ENCODE peak calls at places on chromosomes 1 and 21, in six cellular contexts. One of them, this sample, is unnamed.
A peak's percentile ranks its signal among the peaks of the same experiment; 100 is the strongest.

GRCh38 chr1:201517631-201518030 is 10.7 kb upstream of the CSRP1 start:
- DNase-seq in nephron progenitor cell: no peak
- DNase-seq in AG09309: no peak
- DNase-seq in HFF-Myc: no peak
- DNase-seq in cardiac fibroblast: no peak
- DNase-seq in AG04450: no peak
- DNase-seq in this sample: no peak

GRCh38 chr1:94713472-94714141 is 106.5 kb upstream of the SLC44A3 start:
- DNase-seq in AG09309: peak; percentile 88
- DNase-seq in cardiac fibroblast: peak; percentile 88
- DNase-seq in HFF-Myc: peak; percentile 96
- DNase-seq in AG04450: peak; percentile 97
- DNase-seq in nephron progenitor cell: no peak
- DNase-seq in this sample: peak; percentile 90

GRCh38 chr1:207218512-207219352 is 102.7 kb upstream of the CD55 start:
- DNase-seq in nephron progenitor cell: no peak
- DNase-seq in cardiac fibroblast: no peak
- DNase-seq in AG04450: no peak
- DNase-seq in HFF-Myc: no peak
- DNase-seq in AG09309: no peak
- DNase-seq in this sample: no peak

GRCh38 chr1:93448983-93449805 is 1.3 kb downstream of the FNBP1L start:
- DNase-seq in AG04450: no peak
- DNase-seq in AG09309: no peak
- DNase-seq in HFF-Myc: no peak
- DNase-seq in nephron progenitor cell: peak; percentile 37
- DNase-seq in cardiac fibroblast: peak; percentile 60
- DNase-seq in this sample: no peak

GRCh38 chr1:6471086-6471841 is 5.3 kb upstream of the TNFRSF25 start:
- DNase-seq in AG09309: no peak
- DNase-seq in nephron progenitor cell: no peak
- DNase-seq in AG04450: no peak
- DNase-seq in HFF-Myc: no peak
- DNase-seq in cardiac fibroblast: no peak
- DNase-seq in this sample: no peak

GRCh38 chr1:97632075-97632474 is 288.8 kb downstream of the DPYD start:
- DNase-seq in nephron progenitor cell: no peak
- DNase-seq in HFF-Myc: peak; percentile 9
- DNase-seq in cardiac fibroblast: peak; percentile 43
- DNase-seq in AG04450: peak; percentile 7
- DNase-seq in AG09309: no peak
- DNase-seq in this sample: no peak

GRCh38 chr21:38924954-38925353 is 119.2 kb downstream of the ETS2 start:
- DNase-seq in HFF-Myc: no peak
- DNase-seq in AG09309: no peak
- DNase-seq in cardiac fibroblast: no peak
- DNase-seq in nephron progenitor cell: no peak
- DNase-seq in AG04450: no peak
- DNase-seq in this sample: no peak

GRCh38 chr21:29697555-29698193 is 242.1 kb downstream of the GRIK1 start:
- DNase-seq in HFF-Myc: no peak
- DNase-seq in nephron progenitor cell: no peak
- DNase-seq in AG09309: no peak
- DNase-seq in AG04450: no peak
- DNase-seq in cardiac fibroblast: no peak
- DNase-seq in this sample: no peak

GRCh38 chr1:38860464-38860816 is 868 bp upstream of the RRAGC start:
- DNase-seq in HFF-Myc: no peak
- DNase-seq in AG04450: no peak
- DNase-seq in nephron progenitor cell: no peak
- DNase-seq in cardiac fibroblast: peak; percentile 22
- DNase-seq in AG09309: no peak
- DNase-seq in this sample: no peak

GRCh38 chr1:232327296-232327695 is 302.6 kb downstream of the SIPA1L2 start:
- DNase-seq in AG09309: no peak
- DNase-seq in nephron progenitor cell: no peak
- DNase-seq in AG04450: no peak
- DNase-seq in HFF-Myc: no peak
- DNase-seq in cardiac fibroblast: no peak
- DNase-seq in this sample: no peak

GRCh38 chr1:59691261-59691660 is 123.5 kb upstream of the HOOK1 start:
- DNase-seq in HFF-Myc: no peak
- DNase-seq in AG04450: no peak
- DNase-seq in nephron progenitor cell: peak; percentile 16
- DNase-seq in AG09309: no peak
- DNase-seq in cardiac fibroblast: peak; percentile 48
- DNase-seq in this sample: no peak

GRCh38 chr1:98940680-98941079 is 64.0 kb downstream of the PLPPR5 start:
- DNase-seq in cardiac fibroblast: peak; percentile 11
- DNase-seq in nephron progenitor cell: no peak
- DNase-seq in HFF-Myc: peak; percentile 33
- DNase-seq in AG09309: peak; percentile 28
- DNase-seq in AG04450: peak; percentile 33
- DNase-seq in this sample: peak; percentile 28

GRCh38 chr21:15731243-15731613 is 1.4 kb downstream of the USP25 start:
- DNase-seq in cardiac fibroblast: no peak
- DNase-seq in nephron progenitor cell: no peak
- DNase-seq in AG04450: no peak
- DNase-seq in AG09309: no peak
- DNase-seq in HFF-Myc: no peak
- DNase-seq in this sample: no peak

GRCh38 chr1:143497374-143497747 is 474.4 kb downstream of the FAM72C start:
- DNase-seq in AG04450: no peak
- DNase-seq in HFF-Myc: no peak
- DNase-seq in cardiac fibroblast: no peak
- DNase-seq in nephron progenitor cell: no peak
- DNase-seq in AG09309: no peak
- DNase-seq in this sample: no peak

GRCh38 chr1:200153277-200154055 is 126.0 kb downstream of the NR5A2 start:
- DNase-seq in AG04450: no peak
- DNase-seq in nephron progenitor cell: no peak
- DNase-seq in AG09309: no peak
- DNase-seq in HFF-Myc: no peak
- DNase-seq in cardiac fibroblast: no peak
- DNase-seq in this sample: no peak

GRCh38 chr1:204837440-204838084 is 33.1 kb upstream of the NFASC start:
- DNase-seq in HFF-Myc: peak; percentile 26
- DNase-seq in nephron progenitor cell: peak; percentile 91
- DNase-seq in cardiac fibroblast: peak; percentile 65
- DNase-seq in AG04450: peak; percentile 11
- DNase-seq in AG09309: peak; percentile 11
- DNase-seq in this sample: peak; percentile 32

GRCh38 chr1:89269277-89269676 is 3.4 kb downstream of the GBP5 start:
- DNase-seq in AG09309: no peak
- DNase-seq in nephron progenitor cell: no peak
- DNase-seq in AG04450: no peak
- DNase-seq in HFF-Myc: no peak
- DNase-seq in cardiac fibroblast: no peak
- DNase-seq in this sample: no peak

GRCh38 chr1:210883821-210884220 is 250.1 kb downstream of the KCNH1 start:
- DNase-seq in AG09309: peak; percentile 37
- DNase-seq in cardiac fibroblast: no peak
- DNase-seq in nephron progenitor cell: no peak
- DNase-seq in HFF-Myc: no peak
- DNase-seq in AG04450: no peak
- DNase-seq in this sample: no peak

GRCh38 chr21:33238565-33239255 is 9.0 kb downstream of the IFNAR2 start:
- DNase-seq in AG09309: no peak
- DNase-seq in nephron progenitor cell: no peak
- DNase-seq in AG04450: no peak
- DNase-seq in HFF-Myc: no peak
- DNase-seq in cardiac fibroblast: no peak
- DNase-seq in this sample: no peak

GRCh38 chr1:167683641-167684502 is 37.9 kb upstream of the MPZL1 start:
- DNase-seq in HFF-Myc: no peak
- DNase-seq in AG04450: peak; percentile 1
- DNase-seq in nephron progenitor cell: peak; percentile 33
- DNase-seq in cardiac fibroblast: peak; percentile 44
- DNase-seq in AG09309: no peak
- DNase-seq in this sample: no peak

DNA sequence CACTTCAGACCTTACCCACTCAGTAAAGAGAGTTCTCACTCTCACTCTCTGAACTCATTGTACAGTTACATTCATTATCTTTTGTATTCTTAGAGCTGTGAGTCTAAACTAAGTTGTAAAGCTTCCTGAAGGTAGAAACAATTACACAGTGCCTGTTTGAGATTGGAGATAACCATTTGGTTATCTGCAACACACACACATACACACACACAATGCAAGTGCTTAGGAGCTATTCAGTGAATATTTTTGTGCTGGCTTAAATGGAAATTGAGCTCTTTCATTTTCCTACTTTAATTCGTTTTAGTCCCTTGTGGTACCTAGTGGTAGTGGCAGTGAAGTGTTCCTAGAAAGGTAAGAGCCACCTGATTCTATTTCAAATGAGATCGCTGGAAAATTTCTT is 19.9 kb downstream of the KPNA6 start:
- DNase-seq in AG04450: no peak
- DNase-seq in AG09309: no peak
- DNase-seq in cardiac fibroblast: no peak
- DNase-seq in nephron progenitor cell: no peak
- DNase-seq in HFF-Myc: no peak
- DNase-seq in this sample: no peak
- TF ChIP-seq CTCF in AG04450: no peak
- TF ChIP-seq CTCF in AG09309: no peak
- TF ChIP-seq CTCF in cardiac fibroblast: peak; percentile 7
- TF ChIP-seq CTCF in nephron progenitor cell: no peak
- TF ChIP-seq CTCF in HFF-Myc: no peak
- TF ChIP-seq CTCF in this sample: no peak

GRCh38 chr1:221692643-221693042 is 49.2 kb downstream of the DUSP10 start:
- DNase-seq in AG09309: no peak
- DNase-seq in cardiac fibroblast: no peak
- DNase-seq in nephron progenitor cell: no peak
- DNase-seq in HFF-Myc: no peak
- DNase-seq in AG04450: no peak
- DNase-seq in this sample: no peak

GRCh38 chr1:221691320-221691719 is 50.6 kb downstream of the DUSP10 start:
- DNase-seq in HFF-Myc: no peak
- DNase-seq in cardiac fibroblast: no peak
- DNase-seq in nephron progenitor cell: no peak
- DNase-seq in AG04450: no peak
- DNase-seq in AG09309: no peak
- DNase-seq in this sample: no peak

GRCh38 chr1:221695346-221695745 is 46.5 kb downstream of the DUSP10 start:
- DNase-seq in AG09309: no peak
- DNase-seq in nephron progenitor cell: no peak
- DNase-seq in HFF-Myc: no peak
- DNase-seq in cardiac fibroblast: no peak
- DNase-seq in AG04450: no peak
- DNase-seq in this sample: no peak

GRCh38 chr1:221694109-221694508 is 47.8 kb downstream of the DUSP10 start:
- DNase-seq in AG09309: no peak
- DNase-seq in nephron progenitor cell: no peak
- DNase-seq in AG04450: no peak
- DNase-seq in cardiac fibroblast: no peak
- DNase-seq in HFF-Myc: no peak
- DNase-seq in this sample: no peak

DNA sequence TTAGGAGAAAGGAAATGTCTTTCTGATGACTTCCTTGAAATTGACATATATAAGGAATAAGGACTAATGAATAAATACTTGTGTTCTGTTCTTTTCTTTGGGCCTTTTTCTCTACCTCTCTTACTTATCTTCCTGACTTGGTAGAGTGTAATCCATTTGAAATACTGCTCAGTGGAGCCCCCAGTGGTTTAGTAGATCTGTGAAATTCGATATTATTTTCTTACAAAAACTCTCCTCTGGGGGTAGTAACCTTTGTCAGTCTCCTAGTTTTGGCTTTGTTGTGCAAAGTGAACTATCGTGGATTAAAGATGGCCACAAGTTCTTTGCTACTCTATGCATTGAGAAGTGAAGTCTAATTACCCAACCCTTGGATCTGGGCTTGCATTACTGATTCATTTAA is 48.8 kb downstream of the DUSP10 start:
- DNase-seq in AG09309: no peak
- DNase-seq in HFF-Myc: no peak
- DNase-seq in AG04450: no peak
- DNase-seq in cardiac fibroblast: no peak
- DNase-seq in nephron progenitor cell: no peak
- DNase-seq in this sample: no peak
- TF ChIP-seq CTCF in AG09309: no peak
- TF ChIP-seq CTCF in HFF-Myc: peak; percentile 12
- TF ChIP-seq CTCF in AG04450: peak; percentile 6
- TF ChIP-seq CTCF in cardiac fibroblast: no peak
- TF ChIP-seq CTCF in nephron progenitor cell: no peak
- TF ChIP-seq CTCF in this sample: no peak

GRCh38 chr1:222794656-222795474 is 20.0 kb upstream of the DISP1 start:
- DNase-seq in HFF-Myc: no peak
- DNase-seq in AG04450: no peak
- DNase-seq in AG09309: no peak
- DNase-seq in nephron progenitor cell: no peak
- DNase-seq in cardiac fibroblast: no peak
- DNase-seq in this sample: no peak
- TF ChIP-seq CTCF in HFF-Myc: peak; percentile 12
- TF ChIP-seq CTCF in AG04450: no peak
- TF ChIP-seq CTCF in AG09309: peak; percentile 48
- TF ChIP-seq CTCF in nephron progenitor cell: no peak
- TF ChIP-seq CTCF in cardiac fibroblast: peak; percentile 18
- TF ChIP-seq CTCF in this sample: peak; percentile 35

GRCh38 chr1:156262461-156263287 is 14.8 kb upstream of the PAQR6 start:
- DNase-seq in nephron progenitor cell: no peak
- DNase-seq in cardiac fibroblast: peak; percentile 78
- DNase-seq in AG09309: peak; percentile 48
- DNase-seq in AG04450: no peak
- DNase-seq in HFF-Myc: no peak
- DNase-seq in this sample: peak; percentile 57

GRCh38 chr1:156260896-156261295 is 13.0 kb upstream of the PAQR6 start:
- DNase-seq in AG09309: no peak
- DNase-seq in AG04450: no peak
- DNase-seq in cardiac fibroblast: no peak
- DNase-seq in HFF-Myc: no peak
- DNase-seq in nephron progenitor cell: no peak
- DNase-seq in this sample: no peak

GRCh38 chr1:156258859-156259258 is 11.0 kb upstream of the PAQR6 start:
- DNase-seq in AG04450: no peak
- DNase-seq in cardiac fibroblast: no peak
- DNase-seq in AG09309: no peak
- DNase-seq in nephron progenitor cell: no peak
- DNase-seq in HFF-Myc: no peak
- DNase-seq in this sample: no peak

GRCh38 chr1:156257711-156258110 is 9.9 kb upstream of the PAQR6 start:
- DNase-seq in cardiac fibroblast: no peak
- DNase-seq in nephron progenitor cell: no peak
- DNase-seq in AG04450: no peak
- DNase-seq in AG09309: no peak
- DNase-seq in HFF-Myc: no peak
- DNase-seq in this sample: no peak

GRCh38 chr1:156259805-156260204 is 11.9 kb upstream of the PAQR6 start:
- DNase-seq in HFF-Myc: no peak
- DNase-seq in nephron progenitor cell: no peak
- DNase-seq in AG04450: no peak
- DNase-seq in AG09309: no peak
- DNase-seq in cardiac fibroblast: no peak
- DNase-seq in this sample: no peak
- TF ChIP-seq CTCF in HFF-Myc: peak; percentile 12
- TF ChIP-seq CTCF in nephron progenitor cell: no peak
- TF ChIP-seq CTCF in AG04450: peak; percentile 33
- TF ChIP-seq CTCF in AG09309: no peak
- TF ChIP-seq CTCF in cardiac fibroblast: no peak
- TF ChIP-seq CTCF in this sample: no peak